ENCODE peak calls at places on chromosomes 2 and 18, in five cellular contexts. One of them, this sample, is unnamed.

GRCh38 chr2:20225294-20226151 is 593 bp upstream of the SDC1 start:
- DNase-seq in effector memory CD4-positive, alpha-beta T cell: no peak
- DNase-seq in nephron progenitor cell: no peak
- DNase-seq in ELF-1: peak
- DNase-seq in adrenal gland: peak
- DNase-seq in this sample: peak

GRCh38 chr2:127373362-127374083 is 14.3 kb downstream of the MAP3K2 start:
- DNase-seq in effector memory CD4-positive, alpha-beta T cell: no peak
- DNase-seq in nephron progenitor cell: no peak
- DNase-seq in ELF-1: no peak
- DNase-seq in adrenal gland: no peak
- DNase-seq in this sample: no peak

GRCh38 chr2:112181571-112182290 is 43.5 kb downstream of the FBLN7 start:
- DNase-seq in effector memory CD4-positive, alpha-beta T cell: peak
- DNase-seq in nephron progenitor cell: peak
- DNase-seq in ELF-1: peak
- DNase-seq in adrenal gland: no peak
- DNase-seq in this sample: peak

GRCh38 chr2:135471106-135471505 is 59.9 kb downstream of the ZRANB3 start:
- DNase-seq in effector memory CD4-positive, alpha-beta T cell: no peak
- DNase-seq in nephron progenitor cell: no peak
- DNase-seq in ELF-1: no peak
- DNase-seq in adrenal gland: no peak
- DNase-seq in this sample: no peak

GRCh38 chr2:237154050-237154638 is 68.5 kb downstream of the COPS8 start:
- DNase-seq in effector memory CD4-positive, alpha-beta T cell: peak
- DNase-seq in nephron progenitor cell: peak
- DNase-seq in ELF-1: peak
- DNase-seq in adrenal gland: peak
- DNase-seq in this sample: peak

GRCh38 chr2:151363709-151364108 is 6.3 kb downstream of the TNFAIP6 start:
- DNase-seq in effector memory CD4-positive, alpha-beta T cell: no peak
- DNase-seq in nephron progenitor cell: no peak
- DNase-seq in ELF-1: no peak
- DNase-seq in adrenal gland: no peak
- DNase-seq in this sample: no peak

GRCh38 chr18:49055787-49056186 is 105.0 kb upstream of the SMAD7 start:
- DNase-seq in effector memory CD4-positive, alpha-beta T cell: no peak
- DNase-seq in nephron progenitor cell: no peak
- DNase-seq in ELF-1: no peak
- DNase-seq in adrenal gland: peak
- DNase-seq in this sample: no peak

GRCh38 chr2:25332571-25332970 is 9.2 kb downstream of the DNMT3A start:
- DNase-seq in effector memory CD4-positive, alpha-beta T cell: no peak
- DNase-seq in nephron progenitor cell: no peak
- DNase-seq in ELF-1: peak
- DNase-seq in adrenal gland: no peak
- DNase-seq in this sample: no peak

GRCh38 chr2:52976132-52976949 is 791.3 kb upstream of the CHAC2 start:
- DNase-seq in effector memory CD4-positive, alpha-beta T cell: no peak
- DNase-seq in nephron progenitor cell: peak
- DNase-seq in ELF-1: peak
- DNase-seq in adrenal gland: no peak
- DNase-seq in this sample: peak

GRCh38 chr2:161208527-161209139 is 48.4 kb downstream of the TANK start:
- DNase-seq in effector memory CD4-positive, alpha-beta T cell: no peak
- DNase-seq in nephron progenitor cell: no peak
- DNase-seq in ELF-1: peak
- DNase-seq in adrenal gland: peak
- DNase-seq in this sample: no peak

GRCh38 chr2:43714164-43714563 is 37.9 kb upstream of the C1GALT1C1L start:
- DNase-seq in effector memory CD4-positive, alpha-beta T cell: no peak
- DNase-seq in nephron progenitor cell: no peak
- DNase-seq in ELF-1: no peak
- DNase-seq in adrenal gland: no peak
- DNase-seq in this sample: peak

GRCh38 chr18:58103339-58103930 is 59.4 kb downstream of the NEDD4L start:
- DNase-seq in effector memory CD4-positive, alpha-beta T cell: no peak
- DNase-seq in nephron progenitor cell: no peak
- DNase-seq in ELF-1: no peak
- DNase-seq in adrenal gland: no peak
- DNase-seq in this sample: no peak

GRCh38 chr2:20580690-20581437 is 70.0 kb downstream of the HS1BP3 start:
- DNase-seq in effector memory CD4-positive, alpha-beta T cell: no peak
- DNase-seq in nephron progenitor cell: no peak
- DNase-seq in ELF-1: no peak
- DNase-seq in adrenal gland: no peak
- DNase-seq in this sample: no peak

GRCh38 chr2:86794866-86795265 is 4.2 kb upstream of the CD8A start:
- DNase-seq in effector memory CD4-positive, alpha-beta T cell: no peak
- DNase-seq in nephron progenitor cell: no peak
- DNase-seq in ELF-1: no peak
- DNase-seq in adrenal gland: no peak
- DNase-seq in this sample: no peak

GRCh38 chr2:138086556-138086955 is 122.3 kb downstream of the HNMT start:
- DNase-seq in effector memory CD4-positive, alpha-beta T cell: no peak
- DNase-seq in nephron progenitor cell: no peak
- DNase-seq in ELF-1: no peak
- DNase-seq in adrenal gland: no peak
- DNase-seq in this sample: no peak

GRCh38 chr18:64409511-64409910 is 260.6 kb upstream of the LINC00305 start:
- DNase-seq in effector memory CD4-positive, alpha-beta T cell: no peak
- DNase-seq in nephron progenitor cell: peak
- DNase-seq in ELF-1: peak
- DNase-seq in adrenal gland: no peak
- DNase-seq in this sample: peak

GRCh38 chr18:13112982-13113381 is 105.6 kb upstream of the LDLRAD4 start:
- DNase-seq in effector memory CD4-positive, alpha-beta T cell: no peak
- DNase-seq in nephron progenitor cell: peak
- DNase-seq in ELF-1: peak
- DNase-seq in adrenal gland: peak
- DNase-seq in this sample: peak

GRCh38 chr18:8871484-8871883 is 166.1 kb downstream of the MTCL1 start:
- DNase-seq in effector memory CD4-positive, alpha-beta T cell: no peak
- DNase-seq in nephron progenitor cell: no peak
- DNase-seq in ELF-1: no peak
- DNase-seq in adrenal gland: no peak
- DNase-seq in this sample: no peak

GRCh38 chr18:24741961-24742738 is 281.7 kb downstream of the HRH4 start:
- DNase-seq in effector memory CD4-positive, alpha-beta T cell: no peak
- DNase-seq in nephron progenitor cell: no peak
- DNase-seq in ELF-1: no peak
- DNase-seq in adrenal gland: no peak
- DNase-seq in this sample: no peak

GRCh38 chr18:13390711-13391110 is 172.2 kb downstream of the LDLRAD4 start:
- DNase-seq in effector memory CD4-positive, alpha-beta T cell: no peak
- DNase-seq in nephron progenitor cell: no peak
- DNase-seq in ELF-1: no peak
- DNase-seq in adrenal gland: no peak
- DNase-seq in this sample: no peak

GRCh38 chr2:62974999-62975398 is 75.6 kb upstream of the OTX1 start:
- DNase-seq in effector memory CD4-positive, alpha-beta T cell: no peak
- DNase-seq in nephron progenitor cell: no peak
- DNase-seq in ELF-1: no peak
- DNase-seq in adrenal gland: no peak
- DNase-seq in this sample: no peak

GRCh38 chr2:147515213-147515612 is 329.6 kb upstream of the ACVR2A start:
- DNase-seq in effector memory CD4-positive, alpha-beta T cell: no peak
- DNase-seq in nephron progenitor cell: no peak
- DNase-seq in ELF-1: no peak
- DNase-seq in adrenal gland: no peak
- DNase-seq in this sample: no peak

GRCh38 chr2:197875736-197876135 is 71.3 kb downstream of the PLCL1 start:
- DNase-seq in effector memory CD4-positive, alpha-beta T cell: no peak
- DNase-seq in nephron progenitor cell: no peak
- DNase-seq in ELF-1: no peak
- DNase-seq in adrenal gland: no peak
- DNase-seq in this sample: no peak

GRCh38 chr18:44079602-44080001 is 601.1 kb upstream of the SETBP1 start:
- DNase-seq in effector memory CD4-positive, alpha-beta T cell: no peak
- DNase-seq in nephron progenitor cell: no peak
- DNase-seq in ELF-1: no peak
- DNase-seq in adrenal gland: no peak
- DNase-seq in this sample: no peak

GRCh38 chr18:77316641-77317040 is 67.0 kb downstream of the GALR1 start:
- DNase-seq in effector memory CD4-positive, alpha-beta T cell: no peak
- DNase-seq in nephron progenitor cell: no peak
- DNase-seq in ELF-1: no peak
- DNase-seq in adrenal gland: no peak
- DNase-seq in this sample: no peak

GRCh38 chr2:36597003-36597531 is 901 bp downstream of the FEZ2 start:
- DNase-seq in effector memory CD4-positive, alpha-beta T cell: no peak
- DNase-seq in nephron progenitor cell: no peak
- DNase-seq in ELF-1: no peak
- DNase-seq in adrenal gland: no peak
- DNase-seq in this sample: no peak

GRCh38 chr2:204261776-204262175 is 283.5 kb upstream of the PARD3B start:
- DNase-seq in effector memory CD4-positive, alpha-beta T cell: no peak
- DNase-seq in nephron progenitor cell: no peak
- DNase-seq in ELF-1: no peak
- DNase-seq in adrenal gland: no peak
- DNase-seq in this sample: no peak

GRCh38 chr2:6139142-6139541 is 447.0 kb downstream of the SOX11 start:
- DNase-seq in effector memory CD4-positive, alpha-beta T cell: no peak
- DNase-seq in nephron progenitor cell: no peak
- DNase-seq in ELF-1: no peak
- DNase-seq in adrenal gland: no peak
- DNase-seq in this sample: no peak

GRCh38 chr2:226664140-226664539 is 135.5 kb downstream of the IRS1 start:
- DNase-seq in effector memory CD4-positive, alpha-beta T cell: no peak
- DNase-seq in nephron progenitor cell: no peak
- DNase-seq in ELF-1: no peak
- DNase-seq in adrenal gland: peak
- DNase-seq in this sample: no peak

GRCh38 chr2:212843409-212844199 is 305.0 kb upstream of the ERBB4 start:
- DNase-seq in effector memory CD4-positive, alpha-beta T cell: no peak
- DNase-seq in nephron progenitor cell: no peak
- DNase-seq in ELF-1: no peak
- DNase-seq in adrenal gland: no peak
- DNase-seq in this sample: no peak

GRCh38 chr18:6948238-6948637 is 169.4 kb downstream of the LAMA1 start:
- DNase-seq in effector memory CD4-positive, alpha-beta T cell: no peak
- DNase-seq in nephron progenitor cell: no peak
- DNase-seq in ELF-1: no peak
- DNase-seq in adrenal gland: no peak
- DNase-seq in this sample: peak

GRCh38 chr2:164620873-164621760 is at the start of gene GRB14:
- DNase-seq in effector memory CD4-positive, alpha-beta T cell: no peak
- DNase-seq in nephron progenitor cell: peak
- DNase-seq in ELF-1: peak
- DNase-seq in adrenal gland: no peak
- DNase-seq in this sample: peak

GRCh38 chr2:238585836-238586821 is 159.4 kb downstream of the ASB1 start:
- DNase-seq in effector memory CD4-positive, alpha-beta T cell: no peak
- DNase-seq in nephron progenitor cell: no peak
- DNase-seq in ELF-1: no peak
- DNase-seq in adrenal gland: no peak
- DNase-seq in this sample: no peak

GRCh38 chr2:215521031-215521430 is 85.2 kb upstream of the FN1 start:
- DNase-seq in effector memory CD4-positive, alpha-beta T cell: no peak
- DNase-seq in nephron progenitor cell: no peak
- DNase-seq in ELF-1: no peak
- DNase-seq in adrenal gland: no peak
- DNase-seq in this sample: no peak